ENCODE peak calls at places on chromosome 5, in six cellular contexts. G is uterus, R is NCI-H1694 treated with DMSO at 0.1 percent for 48 hours, A is iris pigment epithelial cell, M is Ammon's horn, F is A673. Y is an unnamed sample.
A peak's percentile ranks its signal among the peaks of the same experiment; 100 is the strongest.

GRCh38 chr5:14086261-14086660 is 56.9 kb upstream of the TRIO start:
- DNase-seq in A (peak; percentile 29), G (no peak), F (no peak), M (no peak), R (no peak), Y (peak; percentile 55)

GRCh38 chr5:125976421-125977060 is 446.7 kb upstream of the GRAMD2B start:
- DNase-seq in A (no peak), M (no peak), R (no peak), G (no peak), F (no peak), Y (no peak)

GRCh38 chr5:145347026-145347616 is 488.0 kb downstream of the PRELID2 start:
- DNase-seq in R (peak; percentile 2), F (peak; percentile 83), G (no peak), A (peak; percentile 87), M (no peak), Y (peak; percentile 61)

GRCh38 chr5:129971684-129972083 is 67.4 kb downstream of the CHSY3 start:
- DNase-seq in F (no peak), M (no peak), A (no peak), R (no peak), G (no peak), Y (peak; percentile 78)

GRCh38 chr5:173864126-173865075 is 23.7 kb upstream of the CPEB4 start:
- DNase-seq in R (peak; percentile 15), F (no peak), M (peak; percentile 31), A (no peak), G (no peak), Y (no peak)

GRCh38 chr5:2381861-2382260 is 369.6 kb downstream of the IRX2 start:
- DNase-seq in R (no peak), M (no peak), F (no peak), G (no peak), A (no peak), Y (no peak)

GRCh38 chr5:141420855-141421488 is at the start of gene PCDHGA11:
- DNase-seq in A (peak; percentile 68), G (no peak), F (peak; percentile 85), R (no peak), M (no peak), Y (no peak)

GRCh38 chr5:66324357-66324756 is 180.3 kb downstream of the SREK1 start:
- DNase-seq in M (peak; percentile 9), F (no peak), G (no peak), A (no peak), R (peak; percentile 78), Y (no peak)

GRCh38 chr5:127097288-127097687 is 24.0 kb upstream of the C5orf63 start:
- DNase-seq in M (no peak), R (no peak), A (no peak), F (no peak), G (no peak), Y (no peak)

GRCh38 chr5:34009610-34010009 is 1.8 kb upstream of the AMACR start:
- DNase-seq in G (no peak), M (no peak), F (no peak), A (no peak), R (no peak), Y (no peak)

GRCh38 chr5:134153657-134154056 is 23.1 kb downstream of the SKP1 start:
- DNase-seq in M (no peak), R (no peak), G (no peak), A (peak; percentile 36), F (no peak), Y (no peak)

GRCh38 chr5:53339962-53340540 is 140.4 kb upstream of the FST start:
- DNase-seq in A (peak; percentile 70), R (no peak), F (no peak), G (no peak), M (no peak), Y (no peak)

GRCh38 chr5:68088302-68088701 is 127.3 kb upstream of the PIK3R1 start:
- DNase-seq in G (no peak), F (no peak), A (peak; percentile 90), M (no peak), R (no peak), Y (peak; percentile 88)

GRCh38 chr5:2701592-2701991 is 49.9 kb downstream of the IRX2 start:
- DNase-seq in A (no peak), G (no peak), F (no peak), M (no peak), R (no peak), Y (no peak)

GRCh38 chr5:141484499-141485304 is at the start of gene PCDHGC4:
- DNase-seq in R (no peak), F (no peak), A (peak; percentile 62), M (no peak), G (no peak), Y (peak; percentile 82)

GRCh38 chr5:111556504-111556903 is 44.2 kb upstream of the STARD4 start:
- DNase-seq in R (no peak), G (no peak), A (no peak), M (no peak), F (no peak), Y (no peak)

GRCh38 chr5:72268753-72269410 is 51.2 kb downstream of the MRPS27 start:
- DNase-seq in R (no peak), G (peak; percentile 46), F (peak; percentile 69), M (no peak), A (peak; percentile 53), Y (peak; percentile 66)

GRCh38 chr5:27124590-27124989 is 86.2 kb upstream of the CDH9 start:
- DNase-seq in R (peak; percentile 33), A (peak; percentile 48), F (peak; percentile 31), G (no peak), M (no peak), Y (peak; percentile 53)

GRCh38 chr5:129413570-129413969 is 46.5 kb upstream of the ADAMTS19 start:
- DNase-seq in A (no peak), R (no peak), M (no peak), F (no peak), G (no peak), Y (peak; percentile 20)

GRCh38 chr5:173481821-173482220 is 134.6 kb downstream of the BOD1 start:
- DNase-seq in G (no peak), A (no peak), R (no peak), F (no peak), M (no peak), Y (no peak)

GRCh38 chr5:33675958-33676464 is 215.8 kb downstream of the ADAMTS12 start:
- DNase-seq in A (no peak), F (peak; percentile 87), R (no peak), G (no peak), M (no peak), Y (no peak)

GRCh38 chr5:170437621-170438375 is 48.6 kb upstream of the KCNMB1 start:
- DNase-seq in M (no peak), F (no peak), A (no peak), R (no peak), G (no peak), Y (no peak)

GRCh38 chr5:140038373-140038957 is 4.6 kb downstream of the NRG2 start:
- DNase-seq in G (no peak), R (no peak), A (peak; percentile 34), F (no peak), M (peak; percentile 25), Y (peak; percentile 53)

GRCh38 chr5:170757182-170757601 is 26.3 kb upstream of the GABRP start:
- DNase-seq in F (no peak), A (peak; percentile 76), M (no peak), R (no peak), G (no peak), Y (no peak)

GRCh38 chr5:43555895-43556606 is 826 bp downstream of the PAIP1 start:
- DNase-seq in A (peak; percentile 42), F (peak; percentile 65), G (peak; percentile 37), M (peak; percentile 46), R (peak; percentile 54), Y (peak; percentile 57)